ENCODE peak calls at places on chromosome 12, in five cellular contexts. Z is left ventricle myocardium inferior, H is caudate nucleus, L is astrocyte, G is thoracic aorta. P is an unnamed sample.

GRCh38 chr12:19131020-19131431 is 1.5 kb downstream of the PLEKHA5 start:
- DNase-seq in Z (no peak), H (no peak), L (peak), G (no peak), P (no peak)

GRCh38 chr12:104637616-104638015 is 180.9 kb downstream of the CHST11 start:
- DNase-seq in Z (no peak), H (no peak), L (no peak), G (no peak), P (no peak)

GRCh38 chr12:104464899-104465298 is 8.2 kb downstream of the CHST11 start:
- DNase-seq in Z (no peak), H (no peak), L (no peak), G (no peak), P (no peak)

GRCh38 chr12:19761465-19761864 is 322.2 kb downstream of the AEBP2 start:
- DNase-seq in Z (no peak), H (no peak), L (no peak), G (no peak), P (no peak)

GRCh38 chr12:5746020-5746419 is 199.0 kb downstream of the ANO2 start:
- DNase-seq in Z (no peak), H (no peak), L (no peak), G (no peak), P (no peak)

GRCh38 chr12:123131879-123132402 is 18.9 kb downstream of the PITPNM2 start:
- DNase-seq in Z (no peak), H (no peak), L (no peak), G (no peak), P (no peak)

GRCh38 chr12:3044141-3044630 is 33.0 kb upstream of the TSPAN9 start:
- DNase-seq in Z (no peak), H (no peak), L (no peak), G (no peak), P (no peak)

GRCh38 chr12:47394070-47394469 is 311.8 kb downstream of the RPAP3 start:
- DNase-seq in Z (no peak), H (no peak), L (peak), G (no peak), P (no peak)

GRCh38 chr12:131454418-131455217 is 256.3 kb upstream of the SFSWAP start:
- DNase-seq in Z (no peak), H (no peak), L (no peak), G (no peak), P (no peak)

GRCh38 chr12:113887906-113888305 is 78.2 kb downstream of the RBM19 start:
- DNase-seq in Z (no peak), H (no peak), L (no peak), G (no peak), P (no peak)

GRCh38 chr12:107967170-107967569 is 161.9 kb upstream of the WSCD2 start:
- DNase-seq in Z (no peak), H (no peak), L (no peak), G (no peak), P (no peak)

GRCh38 chr12:57582440-57582839 is 8.6 kb upstream of the PIP4K2C start:
- DNase-seq in Z (no peak), H (no peak), L (no peak), G (no peak), P (no peak)

GRCh38 chr12:95857151-95857550 is 1.6 kb upstream of the SNRPF start:
- DNase-seq in Z (no peak), H (no peak), L (no peak), G (no peak), P (no peak)

GRCh38 chr12:4148418-4149056 is 125.0 kb upstream of the CCND2 start:
- DNase-seq in Z (peak), H (no peak), L (no peak), G (no peak), P (peak)

GRCh38 chr12:80064269-80064668 is 35.1 kb upstream of the OTOGL start:
- DNase-seq in Z (no peak), H (no peak), L (peak), G (no peak), P (no peak)

GRCh38 chr12:79191391-79191790 is 326.8 kb downstream of the SYT1 start:
- DNase-seq in Z (no peak), H (no peak), L (no peak), G (no peak), P (no peak)

GRCh38 chr12:130876297-130876696 is 4.4 kb downstream of the RAN start:
- DNase-seq in Z (no peak), H (no peak), L (no peak), G (no peak), P (no peak)

GRCh38 chr12:80763874-80764273 is 47.2 kb downstream of the MYF5 start:
- DNase-seq in Z (no peak), H (no peak), L (peak), G (no peak), P (no peak)

DNA sequence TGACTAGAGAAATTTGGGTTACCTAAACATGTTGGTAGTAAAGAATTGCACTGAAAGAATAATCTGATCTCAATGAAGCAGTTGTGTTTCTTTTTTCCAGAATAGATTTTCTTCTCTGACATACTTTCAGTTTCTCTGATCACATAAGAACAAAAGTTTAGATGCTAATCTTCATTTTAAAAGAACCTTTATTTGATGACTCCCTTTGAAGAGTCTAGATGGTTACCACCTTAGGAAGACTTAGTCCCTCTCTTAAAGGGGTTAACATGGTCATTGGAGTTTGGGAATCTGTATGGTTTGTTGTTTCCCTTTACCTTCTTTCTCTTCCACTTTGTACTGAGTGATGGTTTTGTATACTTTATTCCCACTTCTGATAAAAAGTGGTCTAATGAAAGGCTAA is 58.7 kb downstream of the MON2 start:
- DNase-seq in Z (no peak), H (no peak), L (no peak), G (no peak), P (no peak)
- H3K27ac ChIP-seq in Z (no peak), H (no peak), L (no peak), G (no peak), P (no peak)

GRCh38 chr12:29744365-29744764 is 39.4 kb downstream of the TMTC1 start:
- DNase-seq in Z (no peak), H (no peak), L (no peak), G (no peak), P (no peak)

GRCh38 chr12:29743072-29743471 is 40.7 kb downstream of the TMTC1 start:
- DNase-seq in Z (no peak), H (no peak), L (no peak), G (no peak), P (no peak)

GRCh38 chr12:29741342-29742241 is 42.1 kb downstream of the TMTC1 start:
- DNase-seq in Z (no peak), H (no peak), L (peak), G (no peak), P (no peak)

GRCh38 chr12:29743801-29744200 is 39.9 kb downstream of the TMTC1 start:
- DNase-seq in Z (no peak), H (no peak), L (peak), G (no peak), P (no peak)

DNA sequence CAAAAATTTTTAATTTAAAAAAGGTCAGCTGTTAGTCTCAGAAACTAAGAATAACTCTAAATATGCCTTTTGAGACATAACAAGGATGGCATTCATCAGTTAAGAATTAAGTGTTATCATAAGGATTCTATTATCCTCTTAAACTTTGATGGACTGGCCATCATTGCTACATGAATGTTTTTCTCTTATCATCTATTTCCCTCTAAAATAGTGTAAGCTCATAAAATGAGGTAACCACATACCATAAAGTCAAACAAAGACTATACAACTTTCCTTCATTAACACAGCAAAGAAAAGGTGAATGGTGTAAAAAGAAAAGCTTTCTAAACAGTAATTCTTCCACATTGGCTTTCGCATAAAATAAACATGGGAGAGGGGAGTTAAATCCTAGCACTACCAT is 41.1 kb downstream of the TMTC1 start:
- DNase-seq in Z (no peak), H (no peak), L (no peak), G (no peak), P (no peak)
- H3K27ac ChIP-seq in Z (peak), H (no peak), L (no peak), G (peak), P (no peak)

GRCh38 chr12:109114644-109115043 is 1.7 kb upstream of the ACACB start:
- DNase-seq in Z (no peak), H (no peak), L (no peak), G (no peak), P (no peak)
- H3K27ac ChIP-seq in Z (peak), H (peak), L (no peak), G (no peak), P (no peak)

DNA sequence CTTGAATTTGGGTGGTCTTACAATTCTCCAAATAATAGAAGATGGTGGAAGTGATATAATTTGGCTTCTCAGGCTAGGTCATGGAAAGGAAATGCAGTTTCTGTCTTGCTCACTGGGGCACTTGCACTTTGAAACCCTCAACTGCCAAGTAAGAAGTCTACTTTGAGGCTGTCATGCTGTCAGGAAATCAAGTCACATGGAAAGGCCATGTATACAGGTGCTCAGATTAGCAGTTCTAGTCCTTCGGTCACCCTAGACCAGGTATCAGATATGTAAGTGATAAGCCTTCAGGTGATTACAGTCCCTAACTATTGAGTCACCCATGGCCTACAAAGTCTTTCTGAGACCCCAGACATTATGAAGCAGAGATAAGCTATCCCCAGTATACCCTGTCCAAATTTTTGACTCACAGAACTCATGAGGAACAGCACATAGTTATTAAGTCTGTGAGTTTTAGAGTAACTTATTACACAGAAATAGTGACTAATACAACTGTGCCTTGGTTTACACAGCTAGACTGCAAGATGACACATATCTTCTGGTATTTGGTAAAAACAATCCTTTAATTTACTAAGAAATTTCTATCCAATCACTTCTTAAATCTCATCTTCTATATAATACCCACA is 26.3 kb upstream of the BBS10 start:
- DNase-seq in Z (no peak), H (no peak), L (peak), G (no peak), P (no peak)
- H3K27ac ChIP-seq in Z (no peak), H (no peak), L (peak), G (no peak), P (no peak)

GRCh38 chr12:77065361-77066204 is at the start of gene E2F7:
- DNase-seq in Z (peak), H (peak), L (peak), G (peak), P (peak)
- H3K27ac ChIP-seq in Z (peak), H (no peak), L (peak), G (peak), P (no peak)

GRCh38 chr12:65885312-65885711 is 61.0 kb downstream of the HMGA2 start:
- DNase-seq in Z (no peak), H (no peak), L (no peak), G (no peak), P (no peak)
- H3K27ac ChIP-seq in Z (no peak), H (no peak), L (peak), G (no peak), P (no peak)

GRCh38 chr12:30015661-30016060 is 231.9 kb upstream of the TMTC1 start:
- DNase-seq in Z (no peak), H (no peak), L (no peak), G (no peak), P (no peak)

GRCh38 chr12:30021046-30021833 is 237.5 kb upstream of the TMTC1 start:
- DNase-seq in Z (no peak), H (no peak), L (no peak), G (no peak), P (no peak)

GRCh38 chr12:30023186-30023585 is 239.4 kb upstream of the TMTC1 start:
- DNase-seq in Z (no peak), H (no peak), L (peak), G (no peak), P (no peak)

GRCh38 chr12:30016656-30017055 is 232.9 kb upstream of the TMTC1 start:
- DNase-seq in Z (no peak), H (no peak), L (no peak), G (no peak), P (no peak)

DNA sequence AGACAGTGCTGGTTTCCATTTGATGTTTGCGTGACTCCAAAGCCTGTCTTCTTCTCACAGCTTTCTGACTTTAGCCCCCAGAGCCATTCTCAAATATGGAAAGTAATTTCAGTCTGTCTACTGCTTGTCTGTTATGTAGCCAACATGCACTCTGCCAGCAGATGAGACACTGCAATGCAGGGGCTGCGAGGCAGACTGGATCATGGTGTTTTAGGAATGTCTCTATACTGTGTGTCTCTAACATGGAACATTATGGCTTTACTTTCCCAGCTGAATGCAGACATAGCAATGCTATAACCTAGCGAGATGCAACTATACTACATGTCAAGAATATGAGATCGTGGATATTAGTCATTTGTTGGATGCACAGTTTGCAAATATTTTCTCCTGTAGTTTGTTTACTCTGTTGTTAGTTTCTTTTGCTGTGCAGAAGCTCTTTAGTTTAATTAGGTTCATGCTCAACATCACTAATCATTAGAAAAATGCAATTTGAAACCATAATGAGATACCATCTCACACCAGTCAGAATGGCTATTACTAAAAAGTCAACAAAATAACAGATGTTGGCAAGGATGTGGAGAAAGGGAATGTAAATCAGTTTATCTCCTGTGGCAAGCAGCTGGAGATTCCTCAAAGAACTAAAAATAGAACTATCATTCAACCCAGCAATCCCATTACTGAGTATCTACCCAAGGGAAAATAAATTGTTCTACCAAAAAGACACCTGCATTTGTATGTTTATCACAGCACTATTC is 235.8 kb upstream of the TMTC1 start:
- DNase-seq in Z (no peak), H (no peak), L (peak), G (no peak), P (no peak)
- H3K27ac ChIP-seq in Z (no peak), H (no peak), L (no peak), G (no peak), P (no peak)

GRCh38 chr12:14930299-14930698 is 8.0 kb downstream of the ERP27 start:
- DNase-seq in Z (no peak), H (no peak), L (peak), G (no peak), P (no peak)

GRCh38 chr12:14928946-14929345 is 9.4 kb downstream of the ERP27 start:
- DNase-seq in Z (no peak), H (no peak), L (peak), G (no peak), P (no peak)

GRCh38 chr12:14934511-14934910 is 3.8 kb downstream of the ERP27 start:
- DNase-seq in Z (no peak), H (no peak), L (no peak), G (no peak), P (no peak)

GRCh38 chr12:14931359-14931758 is 7.0 kb downstream of the ERP27 start:
- DNase-seq in Z (no peak), H (no peak), L (no peak), G (no peak), P (no peak)

GRCh38 chr12:14931791-14932560 is 6.4 kb downstream of the ERP27 start:
- DNase-seq in Z (no peak), H (no peak), L (no peak), G (no peak), P (no peak)
- H3K27ac ChIP-seq in Z (no peak), H (no peak), L (no peak), G (no peak), P (no peak)

GRCh38 chr12:119363490-119363889 is 29.0 kb downstream of the CCDC60 start:
- DNase-seq in Z (no peak), H (no peak), L (no peak), G (no peak), P (no peak)

GRCh38 chr12:119366007-119366406 is 31.5 kb downstream of the CCDC60 start:
- DNase-seq in Z (no peak), H (no peak), L (no peak), G (no peak), P (no peak)

GRCh38 chr12:119365451-119365850 is 30.9 kb downstream of the CCDC60 start:
- DNase-seq in Z (no peak), H (no peak), L (no peak), G (no peak), P (no peak)

DNA sequence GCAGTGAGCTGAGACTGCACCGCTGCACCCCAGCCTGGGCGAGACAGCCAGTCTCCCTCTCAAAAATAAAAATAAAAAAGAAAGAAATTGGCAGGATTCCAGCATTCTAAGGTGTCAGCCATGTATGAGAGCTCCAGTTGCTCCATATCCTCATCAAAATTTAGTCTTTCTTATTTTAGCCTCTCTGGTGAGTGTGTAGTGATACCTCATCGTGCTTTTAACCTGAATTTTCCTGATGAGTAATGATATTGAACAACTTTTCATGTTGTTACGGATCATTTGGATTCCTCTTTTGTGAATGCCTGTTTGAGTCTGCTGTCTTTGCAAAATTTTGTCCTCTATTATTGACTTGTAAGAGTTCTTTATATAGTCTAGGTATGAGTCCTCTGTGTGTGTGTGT is 28.5 kb downstream of the CCDC60 start:
- DNase-seq in Z (no peak), H (no peak), L (no peak), G (no peak), P (no peak)
- H3K27ac ChIP-seq in Z (no peak), H (no peak), L (no peak), G (no peak), P (no peak)

P was measured in substantia nigra.